ENCODE peak calls at places on chromosomes 1 and 21, in five cellular contexts. M is aorta, T is psoas muscle, I is GM23338, P is body of pancreas. X is an unnamed sample.

GRCh38 chr1:171623651-171624331 is 1.7 kb downstream of the MYOCOS start:
- DNase-seq in M (no peak), T (no peak), I (peak; percentile 24), P (no peak), X (no peak)

GRCh38 chr1:7388488-7389185 is 382.5 kb upstream of the VAMP3 start:
- DNase-seq in M (peak; percentile 70), T (no peak), I (no peak), P (no peak), X (peak; percentile 40)

GRCh38 chr1:22286491-22286890 is 143.6 kb upstream of the WNT4 start:
- DNase-seq in M (no peak), T (no peak), I (peak; percentile 47), P (no peak), X (no peak)

GRCh38 chr1:56322211-56322610 is 257.2 kb downstream of the PLPP3 start:
- DNase-seq in M (no peak), T (no peak), I (peak; percentile 4), P (no peak), X (no peak)

GRCh38 chr1:43853161-43853921 is 80.3 kb upstream of the ARTN start:
- DNase-seq in M (peak; percentile 74), T (peak; percentile 50), I (no peak), P (peak; percentile 29), X (peak; percentile 46)

GRCh38 chr1:6105218-6105679 is 59.6 kb downstream of the KCNAB2 start:
- DNase-seq in M (peak; percentile 35), T (no peak), I (no peak), P (no peak), X (peak; percentile 24)

GRCh38 chr1:198153804-198154203 is 3.0 kb upstream of the NEK7 start:
- DNase-seq in M (peak; percentile 63), T (no peak), I (no peak), P (no peak), X (no peak)

GRCh38 chr1:228555074-228555989 is 68.2 kb downstream of the RNF187 start:
- DNase-seq in M (no peak), T (no peak), I (no peak), P (peak; percentile 13), X (no peak)

GRCh38 chr1:71081697-71082080 is 854 bp upstream of the ZRANB2 start:
- DNase-seq in M (peak; percentile 43), T (no peak), I (peak; percentile 40), P (peak; percentile 27), X (peak; percentile 19)

GRCh38 chr1:54738244-54738643 is 22.6 kb downstream of the TTC4 start:
- DNase-seq in M (no peak), T (no peak), I (no peak), P (no peak), X (no peak)

GRCh38 chr1:222225171-222225570 is 322.7 kb downstream of the HHIPL2 start:
- DNase-seq in M (no peak), T (no peak), I (no peak), P (no peak), X (no peak)

GRCh38 chr1:203275656-203276272 is 29.6 kb upstream of the BTG2 start:
- DNase-seq in M (no peak), T (no peak), I (no peak), P (no peak), X (no peak)

GRCh38 chr1:87402192-87403046 is 73.7 kb downstream of the LMO4 start:
- DNase-seq in M (no peak), T (no peak), I (no peak), P (no peak), X (no peak)

GRCh38 chr1:217494767-217495166 is 136.1 kb downstream of the GPATCH2 start:
- DNase-seq in M (no peak), T (no peak), I (no peak), P (no peak), X (no peak)

GRCh38 chr1:43666608-43667007 is 16.7 kb downstream of the KDM4A start:
- DNase-seq in M (no peak), T (no peak), I (no peak), P (no peak), X (no peak)

GRCh38 chr1:165686121-165686970 is 12.0 kb downstream of the ALDH9A1 start:
- DNase-seq in M (no peak), T (no peak), I (peak; percentile 57), P (no peak), X (no peak)

GRCh38 chr1:193960499-193960898 is 774.1 kb upstream of the B3GALT2 start:
- DNase-seq in M (no peak), T (no peak), I (no peak), P (no peak), X (no peak)

GRCh38 chr1:54927475-54928240 is 40.7 kb upstream of the DHCR24 start:
- DNase-seq in M (no peak), T (peak; percentile 17), I (no peak), P (no peak), X (no peak)

GRCh38 chr1:42891471-42891870 is 45.1 kb downstream of the ZNF691 start:
- DNase-seq in M (no peak), T (no peak), I (no peak), P (no peak), X (no peak)

GRCh38 chr1:66395202-66396061 is 138.5 kb upstream of the SGIP1 start:
- DNase-seq in M (no peak), T (no peak), I (no peak), P (no peak), X (no peak)
- H3K4me1 ChIP-seq in M (no peaks in the 10 kb centered on the region), T (no peaks in the 10 kb centered on the region), I (no peaks in the 10 kb centered on the region), P (no peaks in the 10 kb centered on the region), X (no peaks in the 10 kb centered on the region)

GRCh38 chr1:30166194-30166593 is 557.2 kb downstream of the MATN1 start:
- DNase-seq in M (no peak), T (no peak), I (no peak), P (no peak), X (no peak)
- H3K27me3 ChIP-seq in M (no peaks in the 10 kb centered on the region), T (no peaks in the 10 kb centered on the region), I (no peaks in the 10 kb centered on the region), P (no peaks in the 10 kb centered on the region), X (no peaks in the 10 kb centered on the region)

GRCh38 chr1:29850358-29850757 is 614.0 kb downstream of the PTPRU start:
- DNase-seq in M (no peak), T (no peak), I (no peak), P (no peak), X (no peak)

GRCh38 chr1:29852248-29852647 is 615.9 kb downstream of the PTPRU start:
- DNase-seq in M (no peak), T (no peak), I (no peak), P (no peak), X (no peak)

GRCh38 chr1:29849038-29849750 is 612.9 kb downstream of the PTPRU start:
- DNase-seq in M (no peak), T (no peak), I (peak; percentile 89), P (peak; percentile 26), X (no peak)

GRCh38 chr1:29853716-29854330 is 617.5 kb downstream of the PTPRU start:
- DNase-seq in M (no peak), T (no peak), I (no peak), P (no peak), X (no peak)

GRCh38 chr1:29851666-29852065 is 615.3 kb downstream of the PTPRU start:
- DNase-seq in M (no peak), T (no peak), I (no peak), P (no peak), X (no peak)
- H3K4me1 ChIP-seq in M (no peaks in the 10 kb centered on the region), T (no peaks in the 10 kb centered on the region), I (no peaks in the 10 kb centered on the region), P (peaks cover 5% of the 10 kb centered on the region), X (no peaks in the 10 kb centered on the region)

DNA sequence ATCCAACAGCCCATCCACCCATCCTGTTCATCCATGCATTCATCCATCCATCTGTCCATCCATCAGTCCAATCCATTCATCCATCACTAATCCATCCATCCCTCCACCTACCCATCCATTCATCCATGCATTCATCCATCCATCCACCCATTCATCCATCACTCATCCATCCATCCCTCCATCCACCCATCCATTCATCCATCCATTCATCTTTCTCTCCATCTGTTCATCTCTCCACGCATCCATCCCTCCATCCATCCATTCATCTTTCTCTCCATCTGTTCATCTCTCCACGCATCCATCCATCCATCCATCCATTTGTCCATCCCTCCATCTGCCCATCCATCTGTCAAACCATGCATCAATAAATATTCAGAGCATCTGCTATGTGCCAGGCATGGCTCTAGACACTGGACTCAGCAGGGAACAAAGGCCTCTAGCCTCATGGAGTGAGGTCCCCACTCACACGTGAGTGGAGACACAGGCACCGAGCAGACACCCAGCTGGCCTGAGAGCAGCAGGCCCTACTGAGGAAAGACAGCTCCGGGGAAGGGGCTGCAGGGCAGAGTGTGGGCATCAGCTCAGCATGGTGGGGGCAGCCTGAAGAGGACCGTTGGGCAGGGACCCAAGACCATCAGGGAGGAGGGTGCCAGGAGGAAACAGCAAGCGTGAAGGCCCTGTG is 9.6 kb downstream of the KRTAP10-1 start:
- DNase-seq in M (peak; percentile 10), T (no peak), I (no peak), P (no peak), X (no peak)
- H3K27me3 ChIP-seq in M (no peaks in the 10 kb centered on the region), T (no peaks in the 10 kb centered on the region), I (no peaks in the 10 kb centered on the region), P (no peaks in the 10 kb centered on the region), X (no peaks in the 10 kb centered on the region)

DNA sequence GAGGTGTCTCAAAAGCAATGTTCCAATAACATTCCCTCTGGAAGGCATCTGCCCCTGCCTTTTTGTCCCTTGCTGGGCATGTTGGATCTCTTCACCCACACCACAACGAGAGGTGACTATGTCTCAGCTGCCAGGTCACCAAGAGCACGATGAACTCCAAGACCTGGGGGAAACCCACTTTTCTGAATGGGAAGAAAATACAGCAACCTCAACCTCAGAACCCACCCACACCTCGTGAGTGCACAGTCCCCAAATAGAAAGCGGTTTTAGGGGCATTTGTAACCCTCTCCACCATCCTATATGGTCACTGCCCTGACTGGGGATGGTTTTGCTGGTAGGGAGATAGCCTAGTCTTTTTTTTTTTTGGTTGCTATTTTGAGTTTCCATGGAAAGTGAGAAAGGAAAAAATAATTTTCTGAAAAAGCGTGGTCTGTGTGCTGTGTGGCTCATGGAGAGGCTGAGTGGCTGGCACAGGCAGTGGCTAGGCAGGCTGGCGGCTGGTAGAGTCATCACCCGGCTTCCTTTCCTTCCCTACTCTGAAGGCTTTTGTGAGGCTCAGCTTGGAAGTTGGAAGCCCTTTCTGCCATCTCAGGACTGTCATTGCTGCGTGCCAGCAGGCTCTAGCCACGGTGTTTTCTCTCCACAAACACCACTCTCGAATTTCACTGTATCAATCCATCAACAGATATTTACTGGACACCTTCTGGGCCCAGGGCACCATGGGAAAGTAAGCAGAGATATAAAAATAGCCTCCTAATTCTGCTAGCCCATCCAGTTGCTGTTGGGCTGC is 15.8 kb downstream of the TSPAN2 start:
- DNase-seq in M (peak; percentile 66), T (no peak), I (no peak), P (no peak), X (no peak)
- H3K4me1 ChIP-seq in M (peaks cover 9% of the 10 kb centered on the region), T (peaks cover 16% of the 10 kb centered on the region), I (peaks cover 5% of the 10 kb centered on the region), P (peaks cover 19% of the 10 kb centered on the region), X (no peaks in the 10 kb centered on the region)

GRCh38 chr1:39727932-39728317 is 10.8 kb upstream of the PPIE start:
- DNase-seq in M (no peak), T (no peak), I (no peak), P (no peak), X (no peak)
- H3K27me3 ChIP-seq in M (no peaks in the 10 kb centered on the region), T (no peaks in the 10 kb centered on the region), I (peaks cover 100% of the 10 kb centered on the region), P (no peaks in the 10 kb centered on the region), X (peaks cover 14% of the 10 kb centered on the region)

GRCh38 chr1:183841550-183841949 is 36.6 kb downstream of the RGL1 start:
- DNase-seq in M (no peak), T (no peak), I (no peak), P (no peak), X (no peak)
- H3K4me1 ChIP-seq in M (no peaks in the 10 kb centered on the region), T (no peaks in the 10 kb centered on the region), I (no peaks in the 10 kb centered on the region), P (peaks cover 16% of the 10 kb centered on the region), X (no peaks in the 10 kb centered on the region)

X was measured in right lobe of liver.